ENCODE peak calls at places on chromosomes 4 and X, in nine cellular contexts. B is left cardiac atrium; P is activated CD4-positive, CD25-positive, alpha-beta regulatory T cell treated with anti-CD3 and anti-CD28 coated beads, Interleukin-2, amount 50 U/mL, for 72 hours; Z is NCI-H2081 treated with DMSO at 0.1 percent for 48 hours; M is AG09319; A is fibroblast of the conjunctiva; Q is OCI-LY7; T is heart left ventricle; Y is upper lobe of right lung. X is an unnamed sample.

GRCh38 chrX:51332188-51332942 is at the start of gene NUDT10:
- DNase-seq in P (peak; percentile 38), T (peak; percentile 46), Z (no peak), A (peak; percentile 28), B (peak; percentile 46), M (no peak), Q (no peak), Y (peak; percentile 69), X (peak; percentile 30)

GRCh38 chrX:108230562-108230961 is 139.0 kb downstream of the ATG4A start:
- DNase-seq in M (no peak), Y (no peak), P (no peak), T (no peak), Z (no peak), Q (no peak), B (no peak), A (no peak), X (no peak)

GRCh38 chr4:5839751-5840674 is 52.9 kb downstream of the CRMP1 start:
- DNase-seq in Y (no peak), P (no peak), T (peak; percentile 86), M (no peak), A (no peak), Z (no peak), Q (no peak), B (peak; percentile 75), X (peak; percentile 77)

GRCh38 chr4:174244441-174244840 is 39.0 kb downstream of the FBXO8 start:
- DNase-seq in A (no peak), B (no peak), T (no peak), Y (no peak), M (no peak), P (no peak), Q (no peak), Z (no peak), X (no peak)

GRCh38 chrX:134010690-134011089 is 25.3 kb upstream of the GPC3 start:
- DNase-seq in P (no peak), B (no peak), Y (no peak), A (no peak), Z (no peak), T (no peak), M (no peak), Q (no peak), X (no peak)

GRCh38 chrX:123803331-123803983 is 56.4 kb upstream of the XIAP start:
- DNase-seq in Z (peak; percentile 89), A (no peak), Y (no peak), M (no peak), B (peak; percentile 41), Q (peak; percentile 39), T (no peak), P (no peak), X (no peak)

GRCh38 chrX:20487227-20487626 is 220.5 kb upstream of the RPS6KA3 start:
- DNase-seq in Q (no peak), A (no peak), B (no peak), Z (no peak), Y (no peak), M (no peak), T (no peak), P (no peak), X (no peak)

GRCh38 chrX:12080265-12080664 is 58.0 kb upstream of the FRMPD4 start:
- DNase-seq in P (no peak), T (no peak), Z (no peak), M (peak; percentile 2), A (peak; percentile 4), Y (no peak), Q (peak; percentile 9), B (no peak), X (no peak)

GRCh38 chr4:108830509-108831244 is 67.8 kb upstream of the ETNPPL start:
- DNase-seq in Y (peak; percentile 81), A (no peak), Z (no peak), B (peak; percentile 76), T (peak; percentile 87), M (no peak), P (no peak), Q (no peak), X (peak; percentile 64)

GRCh38 chr4:157270108-157270507 is 49.6 kb downstream of the GRIA2 start:
- DNase-seq in M (no peak), P (no peak), Y (no peak), Z (no peak), Q (no peak), A (no peak), T (no peak), B (no peak), X (no peak)

GRCh38 chr4:6732441-6733357 is 16.7 kb downstream of the BLOC1S4 start:
- DNase-seq in M (peak; percentile 85), T (peak; percentile 80), B (peak; percentile 80), Z (no peak), Y (peak; percentile 86), Q (no peak), A (peak; percentile 74), P (no peak), X (peak; percentile 76)

GRCh38 chr4:6755088-6755753 is 27.3 kb upstream of the KIAA0232 start:
- DNase-seq in B (no peak), A (no peak), M (no peak), P (no peak), Y (no peak), Z (no peak), T (no peak), Q (no peak), X (no peak)

GRCh38 chrX:40644175-40644574 is 3.2 kb downstream of the CXorf38 start:
- DNase-seq in T (no peak), M (no peak), A (peak; percentile 36), P (no peak), Z (no peak), Y (no peak), B (no peak), Q (peak; percentile 11), X (no peak)

GRCh38 chrX:137600769-137601168 is 34.8 kb downstream of the ZIC3 start:
- DNase-seq in B (no peak), T (no peak), Z (no peak), A (no peak), Y (no peak), M (no peak), P (no peak), Q (no peak), X (no peak)

GRCh38 chrX:106932492-106932923 is 12.3 kb downstream of the CLDN2 start:
- DNase-seq in Y (no peak), M (no peak), Z (no peak), B (no peak), T (no peak), Q (no peak), P (no peak), A (no peak), X (no peak)

GRCh38 chr4:26289421-26289820 is 31.4 kb upstream of the RBPJ start:
- DNase-seq in Q (no peak), M (no peak), Z (no peak), Y (no peak), B (no peak), A (no peak), P (no peak), T (no peak), X (no peak)

X was measured in left ventricle myocardium inferior.